ENCODE peak calls at places on chromosomes 6 and 20, in seven cellular contexts. V, M, F, G, D, E and Z are unnamed samples.

GRCh38 chr6:89459501-89459900 is 26.5 kb downstream of the ANKRD6 start:
- DNase-seq in E (no peak), V (no peak), M (no peak), D (no peak), F (no peak), G (no peak), Z (no peak)

GRCh38 chr6:35893246-35893645 is 27.7 kb downstream of the SRPK1 start:
- DNase-seq in D (no peak), M (no peak), V (no peak), E (no peak), G (no peak), F (no peak), Z (no peak)

GRCh38 chr6:116631379-116631990 is 15.2 kb downstream of the RSPH4A start:
- DNase-seq in M (no peak), F (no peak), G (no peak), E (no peak), D (no peak), V (no peak), Z (no peak)

GRCh38 chr6:156630613-156631302 is 146.4 kb upstream of the ARID1B start:
- DNase-seq in F (no peak), G (no peak), D (no peak), V (no peak), M (no peak), E (no peak), Z (no peak)

GRCh38 chr6:23302499-23302898 is 733.1 kb downstream of the HDGFL1 start:
- DNase-seq in V (no peak), D (no peak), G (no peak), F (no peak), E (no peak), M (peak), Z (no peak)

GRCh38 chr6:15244605-15245360 is 1.1 kb upstream of the JARID2 start:
- DNase-seq in E (no peak), V (peak), D (no peak), F (peak), G (peak), M (peak), Z (peak)

GRCh38 chr6:39200498-39201020 is 28.7 kb downstream of the KCNK5 start:
- DNase-seq in D (no peak), F (no peak), G (no peak), E (no peak), V (no peak), M (no peak), Z (no peak)

GRCh38 chr6:154276810-154277577 is 79.6 kb downstream of the IPCEF1 start:
- DNase-seq in V (no peak), D (no peak), M (peak), E (no peak), F (no peak), G (no peak), Z (peak)

GRCh38 chr20:16942702-16943101 is 194.5 kb downstream of the OTOR start:
- DNase-seq in E (no peak), G (no peak), F (no peak), D (no peak), M (no peak), V (no peak), Z (no peak)

GRCh38 chr6:89655122-89655521 is 16.6 kb upstream of the LYRM2 start:
- DNase-seq in F (no peak), M (peak), D (no peak), V (no peak), G (no peak), E (no peak), Z (no peak)

GRCh38 chr20:46635514-46636091 is 15.7 kb downstream of the SLC13A3 start:
- DNase-seq in D (no peak), G (no peak), V (no peak), M (no peak), E (no peak), F (no peak), Z (peak)

GRCh38 chr20:15619341-15619740 is 953.9 kb downstream of the KIF16B start:
- DNase-seq in M (no peak), E (no peak), F (no peak), G (no peak), V (no peak), D (no peak), Z (no peak)

GRCh38 chr6:45718901-45719300 is 296.8 kb downstream of the CLIC5 start:
- DNase-seq in F (no peak), E (no peak), D (no peak), M (no peak), G (no peak), V (no peak), Z (no peak)

GRCh38 chr6:83827050-83827449 is 26.1 kb upstream of the RIPPLY2 start:
- DNase-seq in G (no peak), V (no peak), D (no peak), M (no peak), F (no peak), E (no peak), Z (no peak)

GRCh38 chr6:139381216-139381615 is 6.8 kb upstream of the CITED2 start:
- DNase-seq in V (no peak), F (no peak), D (no peak), E (no peak), G (no peak), M (no peak), Z (no peak)

GRCh38 chr6:99119109-99120031 is 171.6 kb upstream of the FBXL4 start:
- DNase-seq in M (peak), D (peak), V (no peak), F (peak), E (no peak), G (no peak), Z (peak)

GRCh38 chr20:47888351-47888750 is 103.1 kb upstream of the SULF2 start:
- DNase-seq in D (no peak), G (no peak), E (no peak), M (no peak), V (no peak), F (no peak), Z (no peak)

GRCh38 chr6:153790881-153791473 is 248.1 kb upstream of the OPRM1 start:
- DNase-seq in F (peak), E (no peak), V (no peak), G (no peak), D (no peak), M (no peak), Z (peak)

GRCh38 chr6:40417031-40417430 is 170.1 kb downstream of the LRFN2 start:
- DNase-seq in M (no peak), D (peak), E (no peak), G (no peak), V (no peak), F (no peak), Z (no peak)

GRCh38 chr6:68313911-68314310 is 321.2 kb upstream of the ADGRB3 start:
- DNase-seq in E (no peak), G (no peak), V (no peak), D (no peak), M (no peak), F (no peak), Z (no peak)

GRCh38 chr6:149236584-149236983 is 80.9 kb upstream of the TAB2 start:
- DNase-seq in F (no peak), V (no peak), E (no peak), D (no peak), G (no peak), M (peak), Z (no peak)

GRCh38 chr6:14665827-14666724 is 548.5 kb downstream of the CD83 start:
- DNase-seq in F (peak), E (no peak), D (no peak), M (no peak), G (peak), V (no peak), Z (peak)

DNA sequence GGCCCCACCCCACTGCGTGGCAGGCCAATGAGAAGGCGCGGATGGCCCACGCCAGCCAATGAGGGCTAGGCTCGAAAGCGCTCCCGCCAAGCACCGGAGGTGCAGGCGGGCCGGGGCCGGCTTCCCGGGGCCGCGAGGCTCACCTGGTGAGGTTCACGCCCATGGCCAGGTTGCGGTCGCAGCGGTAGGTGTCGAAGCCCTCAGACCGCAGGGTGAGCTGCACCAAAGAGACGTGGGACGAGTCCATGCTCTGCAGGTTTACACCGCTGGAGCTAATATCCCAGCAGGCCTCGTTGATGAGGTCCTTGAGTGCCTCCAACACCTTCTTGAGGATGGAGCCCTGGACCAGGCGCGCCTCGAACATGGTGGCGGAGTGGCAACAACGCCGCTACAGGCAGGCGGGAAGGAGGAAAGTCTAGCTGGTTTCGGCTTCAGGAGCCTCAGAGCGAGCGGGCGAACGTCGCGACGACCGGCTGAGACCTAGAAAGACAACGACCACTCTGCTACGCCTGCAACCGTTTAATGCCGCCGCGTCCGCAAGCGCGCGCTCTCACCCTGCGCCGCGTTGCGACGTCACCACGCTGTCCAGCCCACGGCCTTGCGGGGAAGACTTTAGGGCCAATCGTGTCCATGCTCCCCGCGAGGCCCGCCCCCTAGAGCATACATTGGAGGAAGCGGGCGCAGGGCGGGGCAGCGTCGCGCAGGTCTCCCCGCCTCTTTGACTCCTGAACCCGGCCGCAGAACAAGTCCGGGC is at the start of gene PCNA:
- DNase-seq in M (peak), V (peak), F (peak), E (peak), G (peak), D (peak), Z (peak)
- TF ChIP-seq POLR2A in M (peak), V (peak), F (peak), E (peak), G (peak), D (peak), Z (peak)

DNA sequence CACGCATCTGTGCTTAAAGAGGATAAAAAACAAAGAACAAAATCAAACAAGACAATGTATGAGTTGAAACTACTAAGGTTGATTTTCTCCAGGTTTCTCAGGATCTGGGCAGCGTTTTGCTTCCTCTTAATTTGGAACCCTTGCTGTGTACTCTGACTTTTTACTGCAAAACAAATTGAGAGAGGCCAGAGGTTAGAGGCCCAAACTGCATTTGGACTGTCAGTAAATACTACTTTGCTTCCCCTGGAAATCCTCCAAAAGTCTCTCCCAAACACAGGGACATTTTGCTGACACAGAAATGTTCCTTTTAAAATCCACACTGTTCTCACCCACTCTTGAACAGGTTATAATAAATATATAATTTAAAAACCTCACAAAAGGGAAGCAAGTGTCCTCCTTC is 1.1 kb downstream of the ARG1 start:
- DNase-seq in V (no peak), F (no peak), M (no peak), G (no peak), D (no peak), E (no peak), Z (no peak)
- TF ChIP-seq POLR2A in V (no peak), F (no peak), M (no peak), G (no peak), D (no peak), E (no peak), Z (no peak)

GRCh38 chr6:142926177-142926493 is 18.8 kb downstream of the HIVEP2 start:
- DNase-seq in G (no peak), V (no peak), F (no peak), D (no peak), M (peak), E (no peak), Z (no peak)
- TF ChIP-seq POLR2A in G (no peak), V (no peak), F (no peak), D (no peak), M (no peak), E (no peak), Z (no peak)

GRCh38 chr6:63571382-63571882 is 848 bp upstream of the LOC128125822 start:
- DNase-seq in D (no peak), E (no peak), G (no peak), V (no peak), M (no peak), F (no peak), Z (no peak)

GRCh38 chr6:63571883-63572732 is at the start of the genes LOC128125822 and PTP4A1:
- DNase-seq in E (peak), G (peak), D (peak), F (peak), V (peak), M (peak), Z (peak)

GRCh38 chr6:63573899-63574553 is 1.7 kb downstream of the LOC128125822 start:
- DNase-seq in G (peak), V (no peak), F (peak), D (peak), M (peak), E (peak), Z (peak)

GRCh38 chr6:63573140-63573898 is 1.0 kb downstream of the LOC128125822 start:
- DNase-seq in V (peak), E (peak), D (peak), F (peak), M (peak), G (peak), Z (peak)

DNA sequence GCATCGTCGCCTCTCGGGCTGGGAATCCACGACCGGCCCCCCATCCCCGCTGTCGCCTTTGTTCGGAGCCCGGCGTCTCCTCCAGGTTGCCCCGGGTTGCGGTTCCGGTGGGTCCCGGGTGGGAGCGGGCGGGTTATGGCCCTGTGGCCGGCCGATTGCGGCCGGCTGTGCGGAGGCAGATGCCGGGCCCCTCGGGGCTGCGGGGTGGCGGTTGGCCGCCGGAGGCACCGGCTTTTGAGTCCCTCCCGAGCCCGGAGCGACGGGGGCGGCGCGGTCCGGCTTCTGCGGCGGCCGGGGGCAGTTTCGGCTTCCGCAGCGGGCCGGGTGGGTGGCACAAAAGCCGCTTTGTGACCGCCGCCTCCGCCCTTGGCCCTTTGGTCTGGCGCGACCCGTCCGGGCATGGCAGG is 456 bp downstream of the LOC128125822 start:
- DNase-seq in M (no peak), D (no peak), E (no peak), V (no peak), F (no peak), G (no peak), Z (no peak)
- TF ChIP-seq POLR2A in M (no peak), D (no peak), E (peak), V (peak), F (no peak), G (no peak), Z (peak)

GRCh38 chr6:110085285-110085684 is 94.2 kb downstream of the WASF1 start:
- DNase-seq in V (no peak), M (no peak), G (no peak), E (no peak), F (no peak), D (no peak), Z (no peak)

GRCh38 chr6:110089323-110089722 is 90.1 kb downstream of the WASF1 start:
- DNase-seq in D (no peak), F (no peak), G (no peak), M (no peak), V (no peak), E (no peak), Z (no peak)

GRCh38 chr6:110083875-110084585 is 95.4 kb downstream of the WASF1 start:
- DNase-seq in F (no peak), G (no peak), M (no peak), E (no peak), D (no peak), V (no peak), Z (no peak)
- TF ChIP-seq POLR2A in F (no peak), G (no peak), M (no peak), E (no peak), D (no peak), V (no peak), Z (no peak)

DNA sequence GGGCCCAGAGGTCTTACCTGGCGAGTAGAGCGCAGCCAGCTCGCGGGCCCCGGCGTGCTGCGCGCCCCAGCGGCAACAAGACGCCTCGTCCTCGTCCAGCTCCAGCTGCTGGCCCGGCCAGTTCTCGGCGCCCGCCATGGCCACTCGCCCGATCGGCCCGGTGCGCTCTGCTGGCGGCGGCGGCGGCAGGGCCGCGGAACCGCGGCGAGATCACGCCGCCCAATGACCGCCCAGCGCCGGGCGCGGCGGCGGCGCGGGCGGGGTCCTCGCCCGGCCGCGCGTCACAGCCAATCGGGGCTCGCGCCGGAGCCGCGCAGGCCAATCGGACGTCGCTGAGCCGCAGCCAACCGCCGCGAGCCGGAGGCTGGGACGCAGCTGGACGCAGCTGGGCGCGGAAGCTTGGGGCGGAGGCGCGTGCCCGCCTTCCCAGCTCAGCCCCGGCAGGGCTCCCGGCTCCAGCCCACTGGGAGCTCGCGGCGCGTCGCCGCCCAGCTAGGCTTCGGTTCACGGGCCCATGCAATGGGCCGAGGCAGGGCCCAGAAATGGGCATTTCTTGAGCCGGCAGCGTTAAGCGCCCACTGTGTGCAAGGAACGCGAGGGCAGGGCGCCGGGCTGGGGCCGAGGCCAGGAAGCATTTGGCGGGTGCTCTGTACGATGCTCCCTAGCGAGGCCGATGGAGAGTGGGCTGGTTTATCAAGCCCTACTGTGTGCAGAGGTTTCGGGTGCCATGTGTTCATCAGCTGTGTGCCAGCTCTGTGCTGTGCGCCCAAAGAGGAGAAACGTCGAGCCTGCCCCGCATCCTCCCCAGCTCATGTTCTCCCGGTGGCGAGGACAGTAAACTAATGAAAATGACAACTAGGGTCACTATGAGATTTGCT is at the start of gene PEDS1:
- DNase-seq in M (peak), F (peak), G (peak), E (peak), D (peak), V (peak), Z (peak)
- TF ChIP-seq POLR2A in M (peak), F (no peak), G (peak), E (peak), D (peak), V (peak), Z (peak)